ENCODE peak calls at places on chromosomes 1 and 21, in seven cellular contexts. R is upper lobe of left lung, J is GM23338, X is transverse colon, B is GM12878, N is HepG2, F is prostate gland. K is an unnamed sample.

GRCh38 chr1:16088351-16088911 is 15.0 kb upstream of the FAM131C start:
- DNase-seq in R (no peak), J (no peak), X (no peak), B (no peak), N (no peak), F (no peak), K (no peak)

GRCh38 chr1:221097479-221098281 is 218.4 kb downstream of the HLX start:
- DNase-seq in R (no peak), J (no peak), X (no peak), B (no peak), N (no peak), F (no peak), K (peak; percentile 85)

GRCh38 chr1:3373175-3373574 is 81.3 kb upstream of the ARHGEF16 start:
- DNase-seq in R (no peak), J (no peak), X (no peak), B (no peak), N (no peak), F (no peak), K (no peak)

GRCh38 chr1:45335732-45336365 is 4.1 kb upstream of the TOE1 start:
- DNase-seq in R (no peak), J (no peak), X (peak; percentile 38), B (no peak), N (peak; percentile 96), F (no peak), K (no peak)

GRCh38 chr1:118716775-118717174 is 271.4 kb downstream of the TBX15 start:
- DNase-seq in R (no peak), J (peak; percentile 22), X (no peak), B (no peak), N (peak; percentile 1), F (no peak), K (no peak)

GRCh38 chr1:39576016-39576657 is 453 bp downstream of the PABPC4 start:
- DNase-seq in R (peak; percentile 31), J (peak; percentile 39), X (peak; percentile 38), B (no peak), N (no peak), F (peak; percentile 5), K (no peak)

GRCh38 chr21:33258475-33258874 is 7.7 kb upstream of the IL10RB start:
- DNase-seq in R (no peak), J (no peak), X (no peak), B (no peak), N (no peak), F (no peak), K (no peak)

GRCh38 chr1:44326821-44327465 is 28.1 kb downstream of the ERI3 start:
- DNase-seq in R (no peak), J (no peak), X (no peak), B (no peak), N (no peak), F (no peak), K (no peak)

GRCh38 chr1:56065729-56066128 is 513.6 kb downstream of the PLPP3 start:
- DNase-seq in R (no peak), J (no peak), X (no peak), B (no peak), N (no peak), F (no peak), K (no peak)

GRCh38 chr1:190144650-190145049 is 333.0 kb downstream of the BRINP3 start:
- DNase-seq in R (no peak), J (no peak), X (no peak), B (no peak), N (no peak), F (no peak), K (no peak)

GRCh38 chr1:244974550-244974949 is 110.2 kb upstream of the HNRNPU start:
- DNase-seq in R (no peak), J (no peak), X (no peak), B (no peak), N (no peak), F (no peak), K (no peak)

GRCh38 chr1:244970661-244971523 is 106.5 kb upstream of the HNRNPU start:
- DNase-seq in R (peak; percentile 94), J (peak; percentile 94), X (peak; percentile 93), B (peak; percentile 74), N (peak; percentile 91), F (peak; percentile 93), K (peak; percentile 93)

GRCh38 chr1:244969355-244970235 is 105.3 kb upstream of the HNRNPU start:
- DNase-seq in R (peak; percentile 73), J (peak; percentile 75), X (peak; percentile 77), B (no peak), N (peak; percentile 77), F (peak; percentile 63), K (peak; percentile 73)

GRCh38 chr1:244970236-244970652 is 105.9 kb upstream of the HNRNPU start:
- DNase-seq in R (peak; percentile 74), J (peak; percentile 86), X (no peak), B (no peak), N (peak; percentile 77), F (no peak), K (peak; percentile 61)

DNA sequence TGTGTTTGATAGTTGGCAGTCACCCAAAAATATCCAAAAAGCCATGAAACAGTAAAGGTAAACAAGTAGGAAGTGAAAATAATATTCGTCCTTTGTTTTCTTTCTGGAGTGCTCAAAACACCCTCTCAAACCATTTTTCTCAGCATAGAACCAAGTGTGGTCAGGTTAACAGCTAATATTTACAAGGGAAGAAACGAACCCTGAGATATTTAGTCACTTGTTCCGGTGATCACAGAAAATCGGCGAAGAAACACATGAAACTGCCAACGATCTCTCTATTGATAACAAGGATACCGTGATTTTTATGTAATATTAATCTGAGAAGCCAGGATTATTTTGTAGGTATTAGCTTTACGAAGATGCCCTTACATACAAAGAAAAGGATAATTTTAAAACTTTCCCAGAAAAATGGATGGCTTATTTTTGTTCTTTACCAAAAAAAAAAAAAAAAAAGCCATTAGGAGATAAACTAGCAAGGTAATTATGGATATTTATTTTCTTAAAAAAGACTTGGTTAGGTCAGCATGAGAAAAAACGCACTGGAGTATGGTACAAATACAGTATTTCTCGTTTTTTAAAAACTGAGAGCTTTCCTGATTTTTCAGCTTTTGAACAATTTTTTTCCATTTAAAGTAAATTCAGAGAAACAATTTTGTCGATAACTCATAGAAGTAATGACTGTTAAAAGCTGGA is 107.3 kb upstream of the HNRNPU start:
- DNase-seq in R (no peak), J (peak; percentile 30), X (no peak), B (no peak), N (peak; percentile 5), F (no peak), K (no peak)
- TF ChIP-seq POLR2AphosphoS5 in R (no peak), J (no peak), X (no peak), B (no peak), N (no peak), F (no peak), K (no peak)

GRCh38 chr1:49765034-49765433 is 258.7 kb downstream of the AGBL4 start:
- DNase-seq in R (no peak), J (peak; percentile 1), X (no peak), B (no peak), N (peak; percentile 1), F (no peak), K (no peak)
- TF ChIP-seq CTCF in R (no peak), J (peak; percentile 22), X (no peak), B (no peak), N (no peak), F (no peak), K (no peak)

GRCh38 chr1:84434081-84434755 is 35.9 kb downstream of the DNASE2B start:
- DNase-seq in R (no peak), J (no peak), X (no peak), B (no peak), N (no peak), F (no peak), K (no peak)

GRCh38 chr1:84434756-84435142 is 36.5 kb downstream of the DNASE2B start:
- DNase-seq in R (no peak), J (no peak), X (no peak), B (no peak), N (no peak), F (no peak), K (no peak)

GRCh38 chr1:84436907-84437667 is 38.8 kb downstream of the DNASE2B start:
- DNase-seq in R (no peak), J (no peak), X (no peak), B (no peak), N (no peak), F (no peak), K (no peak)

GRCh38 chr1:84433253-84434080 is 35.2 kb downstream of the DNASE2B start:
- DNase-seq in R (peak; percentile 26), J (peak; percentile 81), X (peak; percentile 69), B (peak; percentile 21), N (peak; percentile 30), F (peak; percentile 63), K (peak; percentile 38)

GRCh38 chr1:84435159-84435558 is 36.9 kb downstream of the DNASE2B start:
- DNase-seq in R (no peak), J (no peak), X (no peak), B (peak; percentile 12), N (no peak), F (no peak), K (no peak)
- TF ChIP-seq POLR2AphosphoS5 in R (no peak), J (no peak), X (no peak), B (no peak), N (no peak), F (no peak), K (no peak)

DNA sequence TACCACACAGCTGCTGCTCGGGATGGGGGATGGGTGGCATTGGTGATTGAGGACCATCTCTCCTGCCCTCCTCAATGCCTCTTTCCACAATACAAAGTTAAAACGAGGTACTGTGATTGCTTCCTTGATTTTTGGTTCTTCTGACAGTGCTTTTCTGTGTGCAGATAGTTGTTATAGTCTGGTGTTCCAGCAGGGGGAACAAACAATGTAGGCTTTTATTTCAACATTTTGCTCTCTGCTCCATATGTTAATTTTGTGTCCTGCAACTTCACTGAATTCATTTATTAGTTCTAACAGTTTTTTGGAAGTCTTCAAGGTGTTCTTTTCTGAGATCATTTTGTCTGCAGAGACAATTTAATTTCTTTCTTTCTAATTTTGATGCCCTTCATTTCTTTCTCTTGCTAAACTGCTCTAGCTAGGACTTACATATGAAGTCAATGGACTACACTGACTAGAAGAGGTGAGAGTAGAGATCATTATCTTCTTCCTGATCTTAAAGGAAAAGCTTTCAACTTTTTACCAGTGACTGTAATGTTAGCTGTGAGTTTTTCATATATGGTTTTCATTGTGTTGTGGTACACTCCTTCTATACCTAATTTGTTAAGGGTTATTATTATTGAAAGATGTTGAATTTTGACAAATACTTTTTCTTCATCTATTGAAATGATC is 45.4 kb downstream of the TNFSF18 start:
- DNase-seq in R (no peak), J (no peak), X (no peak), B (no peak), N (no peak), F (no peak), K (no peak)
- TF ChIP-seq CTCF in R (no peak), J (no peak), X (no peak), B (no peak), N (peak; percentile 14), F (no peak), K (no peak)

DNA sequence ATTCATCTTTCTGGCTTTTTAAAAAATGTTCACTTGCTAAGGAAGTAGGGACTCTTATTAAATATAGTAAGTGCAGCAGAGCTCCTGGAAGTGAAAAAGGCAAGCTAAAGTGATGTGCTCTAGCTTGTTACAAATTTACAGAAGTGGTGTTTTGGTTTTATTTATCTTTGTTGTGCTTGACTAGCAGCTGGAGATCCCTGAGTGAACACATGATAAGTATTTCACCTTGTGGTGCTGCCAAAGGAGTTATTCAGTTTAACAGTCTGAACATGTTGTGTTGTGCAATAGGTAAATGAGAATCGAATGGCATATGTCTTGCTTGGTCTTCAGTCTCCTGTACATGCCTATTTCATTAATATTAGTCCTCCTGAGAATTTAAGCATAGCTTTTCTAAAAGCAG is 315.7 kb downstream of the TPR start:
- DNase-seq in R (no peak), J (no peak), X (no peak), B (no peak), N (no peak), F (peak; percentile 46), K (no peak)
- TF ChIP-seq POLR2AphosphoS5 in R (no peak), J (no peak), X (no peak), B (no peak), N (no peak), F (peak; percentile 64), K (no peak)

K was measured in HL-60.